ENCODE peak calls at places on chromosomes 11 and 22, in five cellular contexts. N, P, X, I and Y are unnamed samples.

GRCh38 chr11:11909727-11910126 is 68.0 kb downstream of the USP47 start:
- DNase-seq in N (no peak), P (no peak), X (no peak), I (no peak), Y (no peak)

GRCh38 chr11:123060265-123061000 is 1.5 kb downstream of the HSPA8 start:
- DNase-seq in N (peak; percentile 56), P (peak; percentile 60), X (no peak), I (no peak), Y (no peak)

GRCh38 chr22:35380537-35381423 is at the start of gene HMOX1:
- DNase-seq in N (peak; percentile 75), P (peak; percentile 59), X (peak; percentile 82), I (peak; percentile 78), Y (no peak)

GRCh38 chr11:69801513-69802335 is 17.5 kb downstream of the FGF3 start:
- DNase-seq in N (peak; percentile 46), P (no peak), X (peak; percentile 32), I (no peak), Y (no peak)

GRCh38 chr11:85799142-85799541 is 11.8 kb downstream of the SYTL2 start:
- DNase-seq in N (no peak), P (no peak), X (no peak), I (no peak), Y (no peak)

GRCh38 chr11:12288212-12288933 is 89.0 kb upstream of the PARVA start:
- DNase-seq in N (peak; percentile 74), P (peak; percentile 77), X (peak; percentile 90), I (peak; percentile 44), Y (peak; percentile 80)

GRCh38 chr11:19664896-19665548 is 47.6 kb upstream of the NAV2 start:
- DNase-seq in N (no peak), P (peak; percentile 92), X (no peak), I (peak; percentile 48), Y (no peak)

GRCh38 chr11:41377709-41378394 is 81.6 kb downstream of the LRRC4C start:
- DNase-seq in N (no peak), P (no peak), X (no peak), I (no peak), Y (no peak)

GRCh38 chr11:113324250-113324649 is 9.9 kb downstream of the TTC12 start:
- DNase-seq in N (no peak), P (no peak), X (no peak), I (no peak), Y (no peak)

GRCh38 chr11:35107866-35108265 is 31.1 kb upstream of the CD44 start:
- DNase-seq in N (no peak), P (no peak), X (no peak), I (no peak), Y (no peak)